ENCODE peak calls at places on chromosome 1, in six cellular contexts. X is CD8-positive, alpha-beta memory T cell; P is skeletal muscle cell; Q is heart left ventricle; B is cardiac fibroblast; A is AG04449. L is an unnamed sample.

GRCh38 chr1:196034080-196034706 is 574.0 kb downstream of the KCNT2 start:
- DNase-seq in X (no peak), P (no peak), Q (no peak), B (no peak), A (no peak), L (peak)

GRCh38 chr1:17883136-17883535 is 128.0 kb downstream of the ACTL8 start:
- DNase-seq in X (no peak), P (no peak), Q (no peak), B (no peak), A (no peak), L (no peak)

GRCh38 chr1:35229587-35230360 is 36.8 kb upstream of the SFPQ start:
- DNase-seq in X (no peak), P (no peak), Q (no peak), B (no peak), A (no peak), L (no peak)

GRCh38 chr1:44213222-44214112 is at the start of gene DMAP1:
- DNase-seq in X (peak), P (peak), Q (peak), B (peak), A (peak), L (peak)

GRCh38 chr1:19370453-19371170 is 58.5 kb downstream of the SLC66A1 start:
- DNase-seq in X (no peak), P (no peak), Q (no peak), B (no peak), A (no peak), L (no peak)

GRCh38 chr1:53548031-53548491 is 88.9 kb downstream of the DMRTB1 start:
- DNase-seq in X (peak), P (no peak), Q (peak), B (no peak), A (no peak), L (no peak)

GRCh38 chr1:44507490-44508396 is 102.7 kb downstream of the RNF220 start:
- DNase-seq in X (no peak), P (no peak), Q (no peak), B (no peak), A (no peak), L (no peak)

GRCh38 chr1:82464362-82464931 is 663.7 kb downstream of the ADGRL2 start:
- DNase-seq in X (no peak), P (peak), Q (no peak), B (peak), A (no peak), L (peak)

GRCh38 chr1:166884040-166884642 is 8.1 kb upstream of the TADA1 start:
- DNase-seq in X (peak), P (no peak), Q (peak), B (peak), A (no peak), L (no peak)

GRCh38 chr1:5901841-5902240 is 90.4 kb downstream of the NPHP4 start:
- DNase-seq in X (no peak), P (no peak), Q (peak), B (no peak), A (no peak), L (no peak)

GRCh38 chr1:86914635-86914997 is at the start of gene HS2ST1:
- DNase-seq in X (no peak), P (no peak), Q (no peak), B (no peak), A (no peak), L (no peak)

GRCh38 chr1:86913896-86914634 is at the start of gene SELENOF:
- DNase-seq in X (peak), P (peak), Q (peak), B (peak), A (peak), L (peak)

GRCh38 chr1:86914998-86915736 is 732 bp downstream of the HS2ST1 start:
- DNase-seq in X (peak), P (peak), Q (peak), B (peak), A (no peak), L (peak)

GRCh38 chr1:86913399-86913895 is 479 bp downstream of the SELENOF start:
- DNase-seq in X (peak), P (no peak), Q (no peak), B (peak), A (no peak), L (peak)

DNA sequence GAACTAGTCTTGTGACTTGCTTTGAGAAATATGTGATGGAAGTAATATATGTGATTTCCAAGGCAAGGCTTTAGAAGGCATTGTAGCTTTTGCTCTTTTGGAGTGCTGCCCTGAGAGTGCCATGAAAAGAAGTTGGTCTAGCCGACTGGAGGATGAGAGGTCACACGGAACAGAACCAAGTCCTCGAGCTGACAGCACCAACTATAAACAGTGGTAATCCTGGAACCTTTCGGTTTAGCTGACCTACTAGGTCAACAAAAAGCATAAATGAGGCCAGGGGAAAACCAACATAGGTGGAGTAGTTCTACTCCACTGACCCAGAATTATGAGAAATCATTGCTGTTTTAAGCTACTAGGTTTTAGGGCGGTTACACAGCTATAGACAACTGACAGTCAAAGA is 1.4 kb downstream of the SELENOF start:
- DNase-seq in X (no peak), P (no peak), Q (no peak), B (peak), A (no peak), L (no peak)
- H3K4me3 ChIP-seq in X (peak), P (peak), Q (peak), B (peak), A (peak), L (peak)

GRCh38 chr1:210311726-210312493 is 16.8 kb upstream of the HHAT start:
- DNase-seq in X (no peak), P (no peak), Q (no peak), B (peak), A (no peak), L (no peak)
- H3K4me3 ChIP-seq in X (peak), P (no peak), Q (peak), B (no peak), A (no peak), L (peak)

DNA sequence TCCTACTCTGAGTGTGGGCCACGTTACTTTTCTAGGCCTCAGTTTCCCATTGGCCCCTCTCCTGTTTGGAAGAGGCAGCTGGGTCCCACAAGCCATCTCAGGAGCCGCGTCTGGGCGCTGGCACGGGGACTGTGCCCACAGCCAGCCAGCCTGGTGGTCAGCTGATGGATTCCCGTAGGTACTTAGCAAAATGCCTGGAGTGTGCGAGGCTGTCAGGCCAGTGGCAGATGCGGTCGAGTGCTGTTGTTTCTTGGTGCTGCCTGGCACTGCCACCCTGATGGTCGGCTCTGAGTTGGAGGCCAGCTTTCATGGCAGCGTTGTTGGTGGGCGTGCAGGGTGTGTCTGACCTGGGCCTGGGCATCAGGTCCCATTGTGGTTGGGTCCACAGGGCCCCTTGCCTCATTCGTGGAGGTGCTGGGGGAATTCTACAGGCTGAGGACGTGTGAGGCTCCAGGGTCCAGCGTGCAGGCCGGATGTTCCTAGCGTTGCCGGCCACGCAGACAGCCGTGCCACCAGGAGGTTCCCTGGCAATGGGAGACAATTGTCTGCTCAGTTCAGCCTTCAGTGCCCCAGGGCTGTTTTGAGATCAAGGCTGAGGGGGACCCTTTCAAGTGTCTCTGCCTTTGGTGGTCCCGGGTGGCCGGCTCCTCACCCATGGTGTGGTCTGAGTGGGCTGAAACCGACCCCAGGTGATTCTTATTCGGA is 20.9 kb downstream of the SKI start:
- DNase-seq in X (no peak), P (no peak), Q (peak), B (no peak), A (no peak), L (no peak)
- H3K4me3 ChIP-seq in X (no peak), P (no peak), Q (no peak), B (no peak), A (no peak), L (no peak)

GRCh38 chr1:214846971-214847810 is 235.3 kb upstream of the KCNK2 start:
- DNase-seq in X (no peak), P (no peak), Q (no peak), B (no peak), A (no peak), L (no peak)

GRCh38 chr1:214848101-214848500 is 234.4 kb upstream of the KCNK2 start:
- DNase-seq in X (no peak), P (no peak), Q (no peak), B (no peak), A (no peak), L (no peak)

GRCh38 chr1:214854126-214854875 is 228.2 kb upstream of the KCNK2 start:
- DNase-seq in X (no peak), P (no peak), Q (no peak), B (no peak), A (no peak), L (no peak)

GRCh38 chr1:214853340-214853739 is 229.2 kb upstream of the KCNK2 start:
- DNase-seq in X (no peak), P (no peak), Q (no peak), B (no peak), A (no peak), L (no peak)

DNA sequence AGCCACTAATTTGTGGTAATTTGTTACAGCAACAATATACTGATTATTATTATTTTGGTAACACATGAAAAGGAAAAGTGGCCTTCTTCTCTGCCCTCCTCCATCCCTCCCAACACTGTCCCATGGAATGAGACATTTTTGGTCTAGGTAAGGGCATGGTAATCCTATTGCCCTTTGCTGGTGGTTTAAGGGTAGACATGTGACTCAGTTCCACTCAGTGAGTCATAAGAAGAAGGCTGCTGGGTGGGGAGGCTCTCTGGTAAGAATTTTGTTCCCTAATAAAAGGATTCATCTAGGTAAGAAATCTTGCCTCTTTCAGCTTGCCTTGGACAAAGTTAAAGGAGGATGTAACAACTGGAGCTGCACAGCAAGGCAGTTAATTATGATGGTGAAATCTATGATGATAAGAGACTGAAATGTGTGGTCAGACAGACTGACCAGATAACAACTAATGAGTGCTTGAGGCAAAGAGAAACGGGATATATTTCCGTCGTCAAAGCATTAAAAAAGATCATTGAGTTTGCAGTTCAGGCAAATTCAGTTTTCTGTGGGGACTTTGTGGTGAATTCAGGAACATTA is 232.0 kb upstream of the KCNK2 start:
- DNase-seq in X (no peak), P (no peak), Q (no peak), B (no peak), A (no peak), L (no peak)
- H3K4me3 ChIP-seq in X (no peak), P (no peak), Q (no peak), B (no peak), A (no peak), L (no peak)

DNA sequence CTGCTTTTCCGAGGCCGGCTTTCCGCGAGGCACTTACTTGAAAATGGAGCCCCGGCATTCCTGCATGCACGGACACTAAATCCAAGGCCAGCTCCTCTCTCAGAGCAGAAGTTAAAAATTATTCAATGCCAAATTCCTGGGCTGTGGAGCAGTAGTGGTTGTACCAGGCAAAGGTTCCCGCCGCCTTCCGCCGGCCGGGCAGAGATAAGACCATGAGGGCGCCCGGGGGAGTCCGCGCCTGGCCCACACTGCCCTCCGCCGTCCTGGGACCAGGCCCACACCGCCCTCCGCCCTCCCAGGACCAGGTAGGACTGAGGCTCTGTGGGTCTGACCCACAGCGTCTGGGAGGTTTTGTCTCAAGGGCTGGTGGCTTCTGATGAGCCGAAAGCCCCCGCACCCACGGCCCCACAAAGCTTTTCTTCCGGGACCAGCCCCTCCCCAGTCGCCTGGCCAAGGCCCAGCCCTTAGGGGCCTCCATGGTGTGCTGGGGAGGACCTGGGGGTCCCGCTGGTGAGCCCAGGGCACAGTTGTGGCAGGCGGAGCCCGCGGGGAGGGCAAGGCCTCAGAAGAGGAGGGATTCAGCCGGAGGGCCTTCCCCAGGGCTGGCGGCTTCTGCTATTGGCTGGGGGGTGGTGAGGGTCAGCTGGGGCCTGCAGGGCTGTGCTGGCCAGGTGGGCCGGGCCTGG is 12.7 kb upstream of the C1orf159 start:
- DNase-seq in X (no peak), P (no peak), Q (peak), B (no peak), A (no peak), L (no peak)
- H3K4me3 ChIP-seq in X (no peak), P (no peak), Q (no peak), B (no peak), A (no peak), L (no peak)

DNA sequence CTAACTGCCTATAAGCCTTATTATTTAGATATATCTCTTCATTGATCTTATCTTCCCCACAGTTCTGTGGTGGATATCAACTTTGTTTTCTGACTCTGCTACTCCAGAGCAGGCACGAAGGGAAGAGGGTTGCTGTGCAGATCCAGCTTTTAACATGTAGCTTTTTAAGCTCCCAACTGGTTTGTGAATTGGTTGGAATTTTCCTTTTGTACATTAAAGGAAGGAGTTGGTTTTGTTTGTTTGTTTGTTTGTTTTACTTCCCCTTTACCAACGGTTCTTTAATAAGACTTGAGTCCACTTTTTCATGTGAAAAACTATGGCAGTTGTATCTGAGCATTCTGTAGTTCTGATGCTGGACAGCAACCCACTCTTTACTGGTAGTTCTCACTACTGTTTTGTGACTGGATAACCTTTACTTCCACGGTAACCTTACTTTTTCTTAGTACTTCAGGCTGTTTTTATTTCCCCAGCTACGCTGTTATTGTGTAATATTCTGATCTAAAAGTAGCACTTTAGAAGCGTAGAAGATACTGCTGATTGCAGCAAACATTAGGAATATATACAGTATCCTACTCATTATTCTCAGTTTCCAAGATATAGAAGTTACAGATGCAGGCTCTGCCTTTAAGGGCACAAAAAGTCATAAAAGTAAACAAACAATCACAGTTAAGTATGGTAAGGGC is 1.6 kb downstream of the GNPAT start:
- DNase-seq in X (no peak), P (no peak), Q (no peak), B (peak), A (no peak), L (peak)
- H3K4me3 ChIP-seq in X (no peak), P (no peak), Q (peak), B (peak), A (peak), L (peak)

GRCh38 chr1:15156807-15157380 is 3.3 kb downstream of the TMEM51 start:
- DNase-seq in X (no peak), P (no peak), Q (no peak), B (no peak), A (no peak), L (no peak)

GRCh38 chr1:15155760-15156743 is 2.5 kb downstream of the TMEM51 start:
- DNase-seq in X (no peak), P (no peak), Q (no peak), B (peak), A (no peak), L (no peak)

GRCh38 chr1:15159166-15159555 is 5.6 kb downstream of the TMEM51 start:
- DNase-seq in X (no peak), P (no peak), Q (no peak), B (no peak), A (no peak), L (no peak)

GRCh38 chr1:15157524-15158399 is 4.2 kb downstream of the TMEM51 start:
- DNase-seq in X (no peak), P (no peak), Q (no peak), B (no peak), A (no peak), L (no peak)

GRCh38 chr1:15158506-15159165 is 5.1 kb downstream of the TMEM51 start:
- DNase-seq in X (no peak), P (peak), Q (no peak), B (peak), A (peak), L (no peak)
- H3K4me3 ChIP-seq in X (no peak), P (no peak), Q (no peak), B (no peak), A (no peak), L (no peak)

DNA sequence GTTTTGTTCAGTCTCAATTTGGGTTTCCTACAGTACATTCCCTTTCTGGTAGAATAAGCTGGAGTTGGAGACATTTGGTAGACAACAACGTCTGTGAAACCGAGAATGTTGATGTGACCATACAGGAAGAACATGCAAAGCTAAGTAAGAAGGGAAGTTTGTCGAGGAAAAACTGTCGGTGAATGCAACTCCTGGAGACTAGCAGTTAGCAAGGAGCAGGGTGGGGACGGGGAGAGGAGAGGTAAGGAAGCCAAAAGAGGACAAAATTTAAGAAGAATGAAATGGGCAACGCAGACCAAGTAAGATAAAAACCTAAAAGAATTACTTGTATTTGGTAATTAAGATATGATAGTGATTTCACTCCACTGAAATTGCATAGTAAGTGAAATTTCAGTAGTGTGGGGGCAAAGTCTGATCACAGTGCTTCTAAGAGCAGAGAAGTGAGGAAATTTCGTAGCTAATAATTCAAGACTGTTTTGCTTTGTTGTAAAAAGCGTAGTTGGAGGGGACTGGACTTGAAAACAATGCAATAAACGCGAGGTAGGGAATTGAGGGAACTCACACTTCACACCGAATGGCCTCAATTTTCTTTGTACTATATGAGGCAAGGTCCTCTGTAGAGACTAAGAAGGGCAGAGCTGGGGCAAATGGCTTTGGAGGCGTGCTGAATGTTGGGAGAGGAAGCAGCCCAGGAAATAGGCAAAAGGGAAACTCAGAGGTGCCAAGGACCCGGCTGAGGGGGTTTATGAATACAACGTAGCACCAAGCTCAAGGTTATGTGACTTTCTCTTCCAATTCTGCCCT is 768 bp upstream of the GIPC2 start:
- DNase-seq in X (no peak), P (no peak), Q (no peak), B (no peak), A (no peak), L (no peak)
- H3K4me3 ChIP-seq in X (peak), P (peak), Q (peak), B (no peak), A (no peak), L (no peak)

GRCh38 chr1:151811181-151811580 is 6.0 kb upstream of the LINGO4 start:
- DNase-seq in X (no peak), P (peak), Q (no peak), B (peak), A (no peak), L (no peak)
- H3K4me3 ChIP-seq in X (no peak), P (no peak), Q (no peak), B (no peak), A (no peak), L (no peak)

L was measured in astrocyte of the cerebellum.